ENCODE peak calls at places on chromosomes 3 and 15, in seven cellular contexts. T is brain microvascular endothelial cell, M is GM23338, P is lower lobe of right lung, J is fibroblast of the aortic adventitia, O is AG09309, N is heart left ventricle. G is an unnamed sample.

GRCh38 chr3:133532951-133533350 is 40.5 kb upstream of the CDV3 start:
- DNase-seq in T (peak; percentile 59), M (no peak), P (no peak), J (peak; percentile 11), O (no peak), N (no peak), G (no peak)

GRCh38 chr3:156781310-156782230 is 44.6 kb upstream of the LEKR1 start:
- DNase-seq in T (peak; percentile 69), M (no peak), P (no peak), J (peak; percentile 74), O (no peak), N (no peak), G (peak; percentile 29)

GRCh38 chr15:76393614-76394013 is 57.0 kb downstream of the ISL2 start:
- DNase-seq in T (peak; percentile 11), M (no peak), P (no peak), J (peak; percentile 15), O (no peak), N (no peak), G (no peak)

GRCh38 chr3:176349706-176350105 is 847.6 kb downstream of the TBL1XR1 start:
- DNase-seq in T (no peak), M (no peak), P (no peak), J (no peak), O (no peak), N (no peak), G (no peak)

GRCh38 chr3:150469931-150470740 is 62.0 kb downstream of the TSC22D2 start:
- DNase-seq in T (peak; percentile 16), M (no peak), P (no peak), J (no peak), O (no peak), N (no peak), G (no peak)

GRCh38 chr3:139108253-139108969 is 63.7 kb upstream of the PRR23C start:
- DNase-seq in T (no peak), M (no peak), P (no peak), J (no peak), O (no peak), N (no peak), G (no peak)

GRCh38 chr15:42137461-42138261 is 18.8 kb downstream of the PLA2G4F start:
- DNase-seq in T (peak; percentile 38), M (peak; percentile 88), P (no peak), J (peak; percentile 67), O (no peak), N (no peak), G (peak; percentile 2)

GRCh38 chr3:191170097-191170496 is 28.9 kb upstream of the OSTN start:
- DNase-seq in T (no peak), M (no peak), P (no peak), J (no peak), O (no peak), N (no peak), G (no peak)

GRCh38 chr3:44402548-44402947 is 64.0 kb downstream of the TCAIM start:
- DNase-seq in T (no peak), M (no peak), P (no peak), J (no peak), O (no peak), N (no peak), G (no peak)

GRCh38 chr3:30435950-30436349 is 170.5 kb upstream of the TGFBR2 start:
- DNase-seq in T (no peak), M (no peak), P (no peak), J (peak; percentile 32), O (no peak), N (no peak), G (no peak)

GRCh38 chr3:196792771-196793170 is 53.1 kb downstream of the PAK2 start:
- DNase-seq in T (no peak), M (no peak), P (no peak), J (peak; percentile 62), O (no peak), N (no peak), G (no peak)

GRCh38 chr3:51711352-51712019 is 4.6 kb downstream of the GRM2 start:
- DNase-seq in T (no peak), M (no peak), P (no peak), J (no peak), O (no peak), N (no peak), G (no peak)

GRCh38 chr3:194749631-194750271 is 64.1 kb downstream of the FAM43A start:
- DNase-seq in T (peak; percentile 38), M (no peak), P (no peak), J (no peak), O (no peak), N (no peak), G (no peak)

GRCh38 chr15:98154863-98155262 is 194.4 kb downstream of the ARRDC4 start:
- DNase-seq in T (peak; percentile 34), M (no peak), P (no peak), J (peak; percentile 87), O (peak; percentile 28), N (no peak), G (peak; percentile 96)

GRCh38 chr15:57460208-57460816 is 84.0 kb downstream of the CGNL1 start:
- DNase-seq in T (no peak), M (no peak), P (no peak), J (no peak), O (no peak), N (no peak), G (no peak)

GRCh38 chr15:44591326-44591725 is 54.4 kb downstream of the EIF3J start:
- DNase-seq in T (no peak), M (no peak), P (no peak), J (no peak), O (no peak), N (no peak), G (no peak)

GRCh38 chr15:44595246-44595645 is 58.3 kb downstream of the EIF3J start:
- DNase-seq in T (no peak), M (no peak), P (no peak), J (no peak), O (no peak), N (no peak), G (no peak)

GRCh38 chr15:44596511-44597010 is 59.6 kb downstream of the EIF3J start:
- DNase-seq in T (no peak), M (no peak), P (no peak), J (no peak), O (no peak), N (no peak), G (no peak)

GRCh38 chr15:44595656-44596510 is 58.9 kb downstream of the EIF3J start:
- DNase-seq in T (no peak), M (no peak), P (no peak), J (no peak), O (no peak), N (no peak), G (no peak)

GRCh38 chr15:44593042-44593736 is 56.2 kb downstream of the EIF3J start:
- DNase-seq in T (peak; percentile 22), M (no peak), P (no peak), J (peak; percentile 19), O (no peak), N (no peak), G (no peak)
- TF ChIP-seq CTCF in T (peak; percentile 60), M (peak; percentile 54), P (peak; percentile 45), J (peak; percentile 51), O (peak; percentile 47), N (peak; percentile 37), G (peak; percentile 41)

DNA sequence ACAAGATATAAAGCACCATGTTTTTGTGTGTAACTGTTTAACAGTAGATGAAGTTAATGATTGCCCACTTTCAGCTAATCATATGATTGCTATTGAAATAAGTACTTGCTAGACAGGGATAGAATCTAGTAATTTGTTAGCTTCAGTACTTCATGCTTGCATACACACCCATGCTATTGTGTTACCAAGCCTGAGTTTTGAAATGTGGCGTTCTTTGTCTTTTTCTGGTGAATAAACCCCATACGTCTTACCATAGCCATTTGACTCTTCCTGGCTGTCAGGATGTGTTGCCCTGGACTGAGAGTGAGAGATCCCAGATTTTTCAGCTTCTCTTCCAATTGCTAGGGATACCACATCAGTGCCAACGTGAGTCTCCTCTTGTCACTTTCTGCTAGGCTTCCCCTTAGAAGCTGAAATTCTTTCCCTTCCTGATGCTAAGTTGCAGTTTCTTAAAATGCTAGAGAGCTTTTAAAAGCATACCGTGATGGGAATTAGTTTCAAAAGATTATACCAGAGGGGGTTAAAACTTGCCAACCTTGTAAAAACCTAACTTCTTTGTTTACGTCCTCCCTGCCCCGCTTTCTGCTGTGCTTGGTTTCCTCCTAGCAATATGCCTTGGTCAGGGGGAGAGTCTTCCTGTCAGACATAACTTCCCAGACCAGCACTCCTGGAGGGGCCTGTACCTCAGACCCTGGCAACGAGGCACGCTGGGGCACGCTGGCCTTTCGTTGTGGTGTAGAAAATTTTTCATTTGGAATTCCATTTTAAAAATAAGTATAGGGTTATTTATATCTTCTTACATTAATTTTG is 62.9 kb upstream of the ULK4 start:
- DNase-seq in T (no peak), M (peak; percentile 50), P (no peak), J (no peak), O (no peak), N (peak; percentile 35), G (no peak)
- H3K4me3 ChIP-seq in T (no peak overlapping the region), M (peak overlapping the region; percentile 41), P (peak overlapping the region; percentile 0), J (no peak overlapping the region), O (no peak overlapping the region), N (no peak overlapping the region), G (no peak overlapping the region)

DNA sequence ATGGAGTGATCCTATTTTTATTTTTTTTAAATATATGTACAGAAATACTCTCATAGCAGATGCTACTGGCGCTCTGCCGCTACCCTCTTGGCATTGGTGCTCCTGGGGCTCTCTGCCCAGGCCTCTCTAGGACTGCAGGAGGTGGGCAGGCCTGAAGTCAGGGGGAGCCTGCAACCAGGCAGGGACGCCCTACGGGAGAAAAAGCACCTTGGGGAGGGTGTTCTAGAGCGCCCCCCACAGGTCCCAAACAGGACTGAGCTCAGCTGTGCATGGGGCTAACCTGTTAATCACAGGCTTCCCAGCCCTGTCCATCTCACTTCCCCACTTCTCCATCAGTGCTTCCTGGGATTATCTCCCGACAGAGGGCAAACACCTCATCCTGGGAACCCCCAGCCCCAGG is 192.5 kb downstream of the SHQ1 start:
- DNase-seq in T (no peak), M (peak; percentile 65), P (no peak), J (no peak), O (no peak), N (no peak), G (no peak)
- TF ChIP-seq CTCF in T (peak; percentile 31), M (peak; percentile 78), P (no peak), J (no peak), O (no peak), N (no peak), G (no peak)

GRCh38 chr3:158668506-158668905 is 3.9 kb downstream of the LXN start:
- DNase-seq in T (peak; percentile 78), M (no peak), P (no peak), J (peak; percentile 77), O (peak; percentile 41), N (no peak), G (no peak)

DNA sequence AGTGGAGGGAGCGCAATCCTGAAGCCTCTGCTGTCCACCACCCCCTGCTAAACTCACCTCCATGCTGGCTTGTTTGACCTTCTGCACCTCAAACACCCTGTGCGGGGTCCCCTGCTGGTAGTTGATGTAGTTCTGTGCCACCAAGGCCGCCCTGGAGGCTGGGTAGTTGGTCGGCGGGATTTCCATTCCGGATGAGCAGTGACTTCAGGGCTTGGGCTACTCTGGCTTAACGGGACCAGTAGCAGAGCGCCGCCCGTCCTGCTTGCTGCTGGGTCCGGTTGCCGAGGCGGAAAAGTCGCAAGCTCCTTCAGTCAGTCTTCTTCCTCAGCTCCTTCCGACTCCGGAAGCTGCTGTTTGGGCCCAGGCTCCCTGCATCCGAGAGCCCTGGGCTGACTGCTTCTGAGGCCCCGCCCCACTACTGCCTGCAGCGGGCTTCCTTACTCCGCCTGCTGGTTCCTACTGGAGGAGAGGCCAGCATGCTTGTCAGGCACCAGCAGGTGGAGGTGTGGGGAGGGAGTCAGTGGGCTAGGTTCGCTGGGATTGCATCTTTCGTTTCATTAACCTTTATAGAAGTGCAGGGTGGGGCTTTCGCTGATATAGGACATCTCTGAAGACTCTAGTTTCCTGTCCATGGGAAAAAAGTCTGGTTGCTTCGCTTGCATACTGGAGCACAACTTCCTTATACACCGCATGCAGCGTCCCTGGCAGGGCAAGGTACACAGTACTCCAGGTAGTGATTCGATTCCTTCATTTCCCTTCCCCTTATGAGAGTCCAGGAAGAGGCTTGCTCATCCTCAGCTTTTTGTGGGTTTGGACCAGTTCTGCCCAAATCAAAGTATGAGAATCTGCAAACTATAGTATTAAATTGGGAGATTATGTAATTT is at the start of gene LXN:
- DNase-seq in T (peak; percentile 93), M (peak; percentile 97), P (peak; percentile 92), J (peak; percentile 81), O (no peak), N (peak; percentile 85), G (peak; percentile 39)
- H3K4me3 ChIP-seq in T (peak within 1 kb of the TSS; percentile 84), M (peak within 1 kb of the TSS; percentile 77), P (peak within 1 kb of the TSS; percentile 68), J (peak within 1 kb of the TSS; percentile 80), O (peak within 1 kb of the TSS; percentile 34), N (peak within 1 kb of the TSS; percentile 44), G (peak within 1 kb of the TSS; percentile 70)

G was measured in BJ.